ENCODE peak calls at places on chromosomes 13 and 19, in ten cellular contexts. L is neuronal stem cell; M is astrocyte; V is Peyer's patch; D is adipocyte; P is ovary; K is tibial nerve; W is A673; X is AG04450; F is CD8-positive, alpha-beta T cell. T is an unnamed sample. For H3K9me3, the result is how much of the 10 kb centered on the place peaks cover.

GRCh38 chr13:43544011-43544410 is 242.8 kb downstream of the ENOX1 start:
- DNase-seq in K (no peak), D (no peak), X (no peak), V (no peak), W (no peak), F (no peak), M (peak), L (no peak), P (no peak), T (no peak)

GRCh38 chr13:103812966-103813365 is 746.7 kb upstream of the SLC10A2 start:
- DNase-seq in L (no peak), W (no peak), P (no peak), D (no peak), K (no peak), V (no peak), F (no peak), M (no peak), X (no peak), T (no peak)

GRCh38 chr19:48501446-48501960 is 10.1 kb downstream of the LMTK3 start:
- DNase-seq in M (no peak), V (peak), X (no peak), K (no peak), D (no peak), F (no peak), L (no peak), W (peak), P (peak), T (peak)

GRCh38 chr19:35262101-35262761 is 6.5 kb upstream of the USF2 start:
- DNase-seq in D (no peak), L (no peak), K (peak), V (peak), X (no peak), F (no peak), P (peak), W (no peak), M (no peak), T (no peak)

GRCh38 chr13:62209539-62209938 is 793.9 kb upstream of the PCDH20 start:
- DNase-seq in M (no peak), F (no peak), W (no peak), K (no peak), P (no peak), D (no peak), L (no peak), X (no peak), V (no peak), T (no peak)

GRCh38 chr19:35689836-35690235 is 14.5 kb upstream of the ZBTB32 start:
- DNase-seq in X (no peak), F (no peak), L (no peak), V (no peak), W (no peak), P (no peak), K (no peak), M (no peak), D (peak), T (no peak)

GRCh38 chr19:55638864-55639359 is 1.9 kb upstream of the ZNF580 start:
- DNase-seq in D (peak), M (no peak), W (peak), L (no peak), P (peak), V (no peak), F (peak), K (no peak), X (no peak), T (no peak)

GRCh38 chr19:39156230-39156890 is 30.8 kb downstream of the PAK4 start:
- DNase-seq in W (no peak), F (no peak), L (no peak), K (no peak), P (no peak), D (peak), M (peak), X (no peak), V (no peak), T (no peak)

GRCh38 chr13:50017819-50018218 is 2.6 kb downstream of the KCNRG start:
- DNase-seq in K (no peak), P (no peak), L (no peak), F (no peak), D (no peak), V (no peak), W (no peak), X (no peak), M (no peak), T (no peak)

GRCh38 chr13:40181203-40181845 is 485.1 kb downstream of the FOXO1 start:
- DNase-seq in X (no peak), F (no peak), L (no peak), M (peak), P (no peak), K (no peak), W (no peak), V (no peak), D (peak), T (no peak)

GRCh38 chr19:15926484-15926883 is 7.8 kb downstream of the CYP4F11 start:
- DNase-seq in M (no peak), F (no peak), P (no peak), X (no peak), D (no peak), K (no peak), V (peak), W (no peak), L (no peak), T (no peak)

GRCh38 chr19:5355076-5355475 is 14.5 kb upstream of the PTPRS start:
- DNase-seq in D (no peak), W (no peak), K (no peak), V (no peak), X (no peak), M (no peak), F (no peak), L (no peak), P (no peak), T (no peak)

GRCh38 chr19:16205205-16206045 is 7.7 kb downstream of the AP1M1 start:
- DNase-seq in K (no peak), L (no peak), V (peak), W (no peak), F (no peak), D (no peak), M (no peak), X (no peak), P (no peak), T (no peak)

GRCh38 chr13:20482275-20482761 is 43.3 kb downstream of the CRYL1 start:
- DNase-seq in F (no peak), M (no peak), W (peak), P (no peak), L (no peak), K (peak), X (no peak), D (no peak), V (no peak), T (no peak)

GRCh38 chr13:110942248-110942981 is 27.5 kb upstream of the ANKRD10 start:
- DNase-seq in V (no peak), F (no peak), W (no peak), L (no peak), M (peak), K (no peak), D (no peak), P (no peak), X (no peak), T (no peak)

GRCh38 chr19:12450817-12451216 is 10.0 kb upstream of the ZNF443 start:
- DNase-seq in M (no peak), X (no peak), L (no peak), K (no peak), W (no peak), P (no peak), V (no peak), D (no peak), F (no peak), T (no peak)
- H3K9me3 ChIP-seq in M (under half), X (under half), L (half or more), K (under half), W (under half), P (under half), V (under half), D (half or more), F (under half), T (under half)

DNA sequence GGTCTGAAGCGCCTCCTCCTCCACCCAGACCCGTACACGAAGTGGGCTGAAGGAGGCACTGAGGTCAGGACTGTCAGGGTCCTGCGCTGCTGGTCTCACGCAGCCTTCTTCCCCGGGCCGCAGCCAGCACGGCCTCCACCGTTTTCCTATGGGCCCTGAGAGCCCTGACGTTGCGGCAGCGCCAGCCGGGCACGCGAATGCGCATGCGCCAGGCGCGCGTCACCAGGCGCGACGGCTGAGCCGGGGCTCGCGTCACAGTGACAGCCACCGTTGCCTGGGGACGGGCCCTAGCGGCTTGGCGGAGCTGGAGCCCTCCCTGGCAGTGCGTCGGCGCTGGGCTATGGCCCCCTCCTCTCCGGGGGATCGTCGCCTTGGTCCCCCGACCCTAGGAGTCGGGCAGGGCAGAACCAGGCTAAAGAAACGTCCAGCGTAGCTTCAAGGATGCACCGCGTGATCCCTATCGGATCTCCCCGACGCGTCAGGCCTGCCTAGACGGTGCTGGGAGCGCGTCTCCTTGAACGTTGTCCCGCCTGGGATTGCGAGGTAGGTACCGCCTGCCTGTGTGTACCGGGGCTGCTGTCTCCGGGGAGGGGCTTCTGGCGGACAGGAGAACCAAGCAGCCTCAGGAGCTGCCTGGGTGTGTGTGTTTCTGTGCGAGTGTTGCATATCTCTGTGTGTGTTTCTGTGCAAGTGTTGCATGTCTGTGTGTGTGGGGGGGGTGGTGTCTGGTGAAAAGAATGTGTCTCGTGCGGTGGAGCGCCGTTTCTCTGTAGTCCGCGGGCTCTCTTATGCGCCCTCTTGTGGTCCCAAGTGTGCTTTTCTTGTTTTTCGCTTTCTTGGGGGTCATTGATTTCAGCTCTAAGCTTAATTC is 43.2 kb downstream of the ZNF571 start:
- DNase-seq in P (no peak), K (no peak), X (peak), M (peak), V (peak), D (peak), L (no peak), F (peak), W (peak), T (no peak)
- H3K9me3 ChIP-seq in P (half or more), K (half or more), X (half or more), M (half or more), V (under half), D (half or more), L (half or more), F (under half), W (half or more), T (half or more)

GRCh38 chr19:22603518-22604440 is 30.3 kb upstream of the ZNF492 start:
- DNase-seq in D (no peak), P (no peak), V (no peak), L (no peak), X (no peak), K (no peak), F (no peak), M (no peak), W (no peak), T (no peak)
- H3K9me3 ChIP-seq in D (under half), P (under half), V (under half), L (under half), X (half or more), K (under half), F (under half), M (under half), W (under half), T (under half)

GRCh38 chr13:18962168-18962734 is 219.4 kb downstream of the TUBA3C start:
- DNase-seq in P (no peak), M (no peak), L (no peak), K (no peak), F (no peak), X (no peak), D (no peak), V (no peak), W (no peak), T (no peak)

GRCh38 chr13:18961383-18962117 is 220.1 kb downstream of the TUBA3C start:
- DNase-seq in D (no peak), X (no peak), W (no peak), K (no peak), F (no peak), P (no peak), L (no peak), V (no peak), M (no peak), T (no peak)

GRCh38 chr13:18959996-18960395 is 221.6 kb downstream of the TUBA3C start:
- DNase-seq in P (no peak), M (no peak), X (no peak), L (no peak), F (no peak), W (no peak), K (no peak), D (no peak), V (no peak), T (no peak)

GRCh38 chr13:18959229-18959628 is 222.4 kb downstream of the TUBA3C start:
- DNase-seq in M (no peak), K (no peak), V (no peak), X (no peak), D (no peak), F (no peak), W (no peak), L (no peak), P (no peak), T (peak)

GRCh38 chr13:18960637-18961227 is 220.9 kb downstream of the TUBA3C start:
- DNase-seq in L (no peak), K (no peak), D (no peak), W (no peak), P (no peak), X (no peak), M (no peak), F (no peak), V (no peak), T (peak)
- H3K9me3 ChIP-seq in L (under half), K (under half), D (under half), W (under half), P (under half), X (half or more), M (under half), F (under half), V (under half), T (under half)

GRCh38 chr19:18158471-18158870 is 5.5 kb downstream of the PIK3R2 start:
- DNase-seq in V (no peak), M (no peak), X (no peak), L (no peak), K (no peak), D (no peak), P (no peak), W (no peak), F (no peak), T (no peak)

GRCh38 chr19:18157465-18158063 is 4.6 kb downstream of the PIK3R2 start:
- DNase-seq in W (no peak), V (no peak), K (no peak), X (no peak), D (no peak), M (no peak), F (no peak), P (peak), L (no peak), T (peak)

GRCh38 chr19:18156268-18156667 is 3.3 kb downstream of the PIK3R2 start:
- DNase-seq in P (no peak), V (no peak), F (no peak), D (no peak), M (no peak), X (no peak), W (no peak), L (no peak), K (no peak), T (no peak)

GRCh38 chr19:18155095-18156087 is 2.4 kb downstream of the PIK3R2 start:
- DNase-seq in X (no peak), W (no peak), P (no peak), K (no peak), M (no peak), F (no peak), V (no peak), L (no peak), D (no peak), T (peak)

DNA sequence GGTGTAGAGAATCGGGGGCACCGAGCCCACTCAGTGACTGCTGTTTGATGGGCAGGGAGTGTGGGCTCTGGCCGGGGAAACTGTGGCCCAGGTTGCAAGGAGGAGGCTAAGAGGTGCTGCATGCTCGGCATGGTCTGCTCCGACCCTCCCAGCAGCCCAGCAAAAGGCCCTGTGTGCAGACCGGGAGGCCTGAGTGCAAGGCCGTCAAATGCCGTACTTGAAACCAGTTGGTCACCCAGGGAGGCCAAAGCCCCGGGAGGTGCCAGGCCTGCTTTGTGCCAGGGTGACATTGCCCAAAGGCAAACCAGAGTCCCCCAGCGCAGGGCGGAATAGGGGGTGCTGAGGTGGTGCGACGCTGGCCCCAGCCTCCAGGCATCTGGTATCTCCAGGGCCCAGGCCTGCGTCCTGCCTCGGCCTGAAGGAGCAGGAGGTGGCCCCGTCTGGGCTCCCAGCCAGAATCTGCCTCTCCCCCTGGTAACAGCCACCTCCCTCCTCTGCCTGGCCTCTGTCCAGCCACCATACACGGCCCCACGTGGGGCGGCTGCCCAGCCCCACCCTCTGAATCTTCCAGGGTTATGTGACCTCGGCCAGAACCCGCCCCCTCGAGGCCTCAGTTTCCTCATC is 4.0 kb downstream of the PIK3R2 start:
- DNase-seq in X (peak), L (no peak), W (peak), M (peak), D (peak), F (no peak), V (peak), P (peak), K (peak), T (peak)
- H3K9me3 ChIP-seq in X (under half), L (under half), W (under half), M (under half), D (under half), F (under half), V (under half), P (under half), K (under half), T (under half)

GRCh38 chr19:41706741-41707501 is 1.5 kb upstream of the CEACAM5 start:
- DNase-seq in V (peak), X (no peak), F (peak), P (no peak), K (no peak), D (no peak), W (peak), L (peak), M (no peak), T (peak)
- H3K9me3 ChIP-seq in V (under half), X (under half), F (under half), P (under half), K (under half), D (under half), W (under half), L (under half), M (under half), T (under half)

GRCh38 chr13:22487932-22488331 is 692.8 kb upstream of the SGCG start:
- DNase-seq in K (no peak), F (no peak), V (no peak), L (no peak), M (no peak), W (no peak), D (no peak), X (no peak), P (no peak), T (no peak)
- H3K9me3 ChIP-seq in K (under half), F (under half), V (under half), L (under half), M (under half), W (under half), D (under half), X (under half), P (under half), T (under half)

DNA sequence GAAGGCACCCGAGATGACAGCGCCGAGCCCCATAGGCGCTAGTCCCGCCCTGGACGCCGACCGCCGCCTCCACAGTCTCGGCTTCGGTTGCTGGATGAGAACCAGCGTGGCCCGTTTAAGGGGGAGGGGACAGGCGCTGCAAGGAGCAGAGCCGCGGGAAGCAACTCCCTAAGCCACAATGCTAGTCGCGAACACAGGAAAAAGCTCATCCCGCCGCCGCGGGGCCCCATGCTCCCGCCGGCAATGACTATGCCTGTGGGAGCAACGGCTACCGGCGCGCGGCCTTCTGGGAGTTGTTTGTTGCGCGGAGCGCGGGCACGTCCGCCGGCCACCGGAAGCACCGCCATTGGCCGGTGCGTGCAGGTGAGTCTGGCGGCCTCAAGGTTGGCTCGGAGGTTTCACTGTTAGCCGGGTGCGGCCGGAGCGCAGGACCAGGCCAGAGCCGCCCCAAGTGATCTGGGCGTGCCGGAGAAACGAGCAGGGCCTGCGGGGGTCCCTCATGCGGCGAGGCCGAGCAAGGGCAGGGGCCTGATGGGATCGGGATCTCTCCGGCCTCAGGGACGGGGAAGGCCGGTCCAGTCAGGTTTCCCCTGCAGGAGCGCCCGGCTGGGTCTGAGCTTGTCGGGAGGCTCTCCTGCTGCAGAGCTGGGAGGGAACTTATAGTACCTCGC is at the start of gene ZNF544:
- DNase-seq in P (peak), X (peak), F (peak), W (peak), K (no peak), D (peak), L (peak), V (peak), M (peak), T (peak)
- H3K9me3 ChIP-seq in P (under half), X (half or more), F (under half), W (under half), K (under half), D (under half), L (half or more), V (under half), M (under half), T (under half)

GRCh38 chr19:50155520-50156109 is 7.5 kb downstream of the IZUMO2 start:
- DNase-seq in X (no peak), M (no peak), L (no peak), D (no peak), W (no peak), V (no peak), K (no peak), P (no peak), F (no peak), T (no peak)
- H3K9me3 ChIP-seq in X (under half), M (under half), L (under half), D (under half), W (under half), V (under half), K (under half), P (under half), F (under half), T (under half)